ENCODE peak calls at places on chromosomes 13 and 19, in five cellular contexts. T, R, Y, P and A are unnamed samples.

GRCh38 chr19:36054733-36055686 is at the start of gene WDR62:
- DNase-seq in T (peak; percentile 85), R (peak; percentile 4), Y (peak; percentile 100), P (no peak), A (peak; percentile 95)

GRCh38 chr13:97226788-97227627 is 4.9 kb downstream of the MBNL2 start:
- DNase-seq in T (no peak), R (no peak), Y (no peak), P (no peak), A (peak; percentile 62)

GRCh38 chr13:112726018-112726767 is 36.4 kb downstream of the ATP11A start:
- DNase-seq in T (no peak), R (no peak), Y (no peak), P (no peak), A (no peak)

GRCh38 chr19:14168259-14168972 is 32.0 kb upstream of the ASF1B start:
- DNase-seq in T (no peak), R (no peak), Y (no peak), P (no peak), A (no peak)

GRCh38 chr19:1374250-1374577 is 9.5 kb upstream of the NDUFS7 start:
- DNase-seq in T (peak; percentile 73), R (no peak), Y (no peak), P (no peak), A (no peak)

GRCh38 chr13:36549771-36550170 is 117.5 kb downstream of the CCNA1 start:
- DNase-seq in T (no peak), R (no peak), Y (no peak), P (no peak), A (no peak)

GRCh38 chr19:16076154-16076957 is at the start of gene TPM4:
- DNase-seq in T (peak; percentile 88), R (peak; percentile 74), Y (peak; percentile 65), P (peak; percentile 85), A (peak; percentile 84)

GRCh38 chr13:60170414-60170813 is 6.7 kb upstream of the DIAPH3 start:
- DNase-seq in T (no peak), R (no peak), Y (no peak), P (no peak), A (no peak)

GRCh38 chr13:52454459-52454824 is 836 bp upstream of the CKAP2 start:
- DNase-seq in T (no peak), R (peak; percentile 69), Y (no peak), P (no peak), A (no peak)

GRCh38 chr13:106986033-106986484 is 418.1 kb upstream of the ARGLU1 start:
- DNase-seq in T (no peak), R (no peak), Y (no peak), P (peak; percentile 10), A (no peak)

GRCh38 chr19:45168767-45169351 is 8.1 kb upstream of the NKPD1 start:
- DNase-seq in T (peak; percentile 70), R (no peak), Y (no peak), P (no peak), A (peak; percentile 44)

GRCh38 chr19:51339687-51340656 is 2.0 kb downstream of the VSIG10L start:
- DNase-seq in T (peak; percentile 82), R (peak; percentile 53), Y (peak; percentile 92), P (peak; percentile 93), A (peak; percentile 98)

GRCh38 chr19:30757836-30758617 is 385.8 kb downstream of the ZNF536 start:
- DNase-seq in T (no peak), R (no peak), Y (no peak), P (no peak), A (no peak)

GRCh38 chr13:52128714-52129700 is at the start of gene NEK5:
- DNase-seq in T (peak; percentile 49), R (no peak), Y (peak; percentile 70), P (peak; percentile 46), A (peak; percentile 78)

DNA sequence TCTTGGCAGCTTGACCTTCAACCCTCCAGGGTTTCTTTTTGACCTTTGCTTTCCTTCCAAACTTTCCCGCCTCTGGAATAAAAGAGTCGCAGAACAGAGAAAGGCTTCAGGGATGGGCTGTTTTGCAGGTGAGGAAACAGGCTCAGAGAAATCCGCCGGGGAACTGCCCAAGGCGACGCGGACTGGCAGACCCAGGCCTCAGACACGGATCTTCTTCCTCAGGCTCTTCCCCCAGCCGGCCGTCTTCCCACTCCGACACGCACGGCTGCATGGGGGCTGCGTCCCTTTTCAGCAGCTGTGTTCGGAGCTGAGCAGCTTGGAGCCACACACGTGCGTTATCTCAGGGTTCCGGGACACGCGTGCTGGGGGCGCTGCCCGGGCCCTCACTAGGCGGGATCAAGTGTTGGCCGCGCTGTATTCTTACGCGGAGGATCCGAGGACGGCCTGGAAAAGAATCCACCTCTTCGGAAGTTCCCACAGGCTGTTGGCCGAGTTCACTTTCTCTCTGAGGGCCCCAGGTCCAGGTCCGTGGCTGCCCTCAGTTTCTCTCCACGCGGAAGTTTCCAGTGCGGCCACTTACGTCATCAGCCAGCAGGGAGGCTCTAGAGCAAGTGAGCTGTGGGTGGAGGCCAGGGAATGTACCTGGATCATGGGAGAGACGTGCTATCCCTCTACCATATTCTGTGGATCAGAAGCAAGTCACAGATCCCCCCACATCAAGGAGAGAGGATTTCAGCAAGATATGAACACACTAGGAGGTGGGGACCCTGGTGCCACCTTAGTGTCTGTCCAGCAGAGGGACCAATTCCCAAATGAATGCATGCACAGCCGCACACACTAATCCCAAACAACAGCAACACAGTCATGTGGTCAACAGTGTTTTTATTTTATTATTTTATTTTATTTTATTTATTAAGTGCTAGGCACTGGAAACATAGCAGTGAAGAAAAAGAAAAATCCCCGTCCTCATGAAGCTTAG is 100.4 kb downstream of the ING1 start:
- DNase-seq in T (no peak), R (no peak), Y (no peak), P (no peak), A (peak; percentile 19)
- TF ChIP-seq KDM1A in T (no peak), R (no peak), Y (no peak), P (no peak), A (no peak)

GRCh38 chr13:25686831-25687495 is 315.2 kb downstream of the ATP8A2 start:
- DNase-seq in T (no peak), R (no peak), Y (no peak), P (no peak), A (no peak)

GRCh38 chr13:25690582-25690981 is 318.8 kb downstream of the ATP8A2 start:
- DNase-seq in T (no peak), R (no peak), Y (no peak), P (no peak), A (no peak)

GRCh38 chr13:25689539-25689938 is 317.8 kb downstream of the ATP8A2 start:
- DNase-seq in T (no peak), R (no peak), Y (no peak), P (no peak), A (no peak)

GRCh38 chr13:25688524-25688923 is 316.8 kb downstream of the ATP8A2 start:
- DNase-seq in T (no peak), R (no peak), Y (no peak), P (no peak), A (no peak)

GRCh38 chr13:25687622-25688225 is 315.9 kb downstream of the ATP8A2 start:
- DNase-seq in T (no peak), R (no peak), Y (no peak), P (no peak), A (no peak)
- TF ChIP-seq KDM1A in T (no peak), R (no peak), Y (no peak), P (no peak), A (no peak)

DNA sequence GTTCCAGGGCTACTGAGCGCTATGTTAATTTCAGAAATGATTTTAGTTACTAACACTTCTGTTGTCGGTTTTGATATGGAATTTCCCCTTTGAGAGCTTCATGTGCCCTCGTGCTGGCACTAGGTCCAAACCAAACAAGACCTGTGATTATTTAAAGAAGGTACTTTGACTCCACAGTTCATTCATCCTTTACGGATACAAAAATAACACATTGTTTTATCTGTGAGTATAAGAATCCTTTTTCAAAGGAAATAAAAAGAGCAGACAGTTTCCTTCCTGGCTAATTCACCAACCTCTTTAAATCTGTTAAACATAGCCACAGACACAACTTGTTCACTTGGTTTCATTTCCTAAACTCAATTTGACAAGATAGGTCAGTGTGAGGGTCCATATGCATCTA is 141.2 kb downstream of the FLT1 start:
- DNase-seq in T (no peak), R (no peak), Y (no peak), P (no peak), A (no peak)
- TF ChIP-seq KDM1A in T (no peak), R (no peak), Y (no peak), P (no peak), A (no peak)

DNA sequence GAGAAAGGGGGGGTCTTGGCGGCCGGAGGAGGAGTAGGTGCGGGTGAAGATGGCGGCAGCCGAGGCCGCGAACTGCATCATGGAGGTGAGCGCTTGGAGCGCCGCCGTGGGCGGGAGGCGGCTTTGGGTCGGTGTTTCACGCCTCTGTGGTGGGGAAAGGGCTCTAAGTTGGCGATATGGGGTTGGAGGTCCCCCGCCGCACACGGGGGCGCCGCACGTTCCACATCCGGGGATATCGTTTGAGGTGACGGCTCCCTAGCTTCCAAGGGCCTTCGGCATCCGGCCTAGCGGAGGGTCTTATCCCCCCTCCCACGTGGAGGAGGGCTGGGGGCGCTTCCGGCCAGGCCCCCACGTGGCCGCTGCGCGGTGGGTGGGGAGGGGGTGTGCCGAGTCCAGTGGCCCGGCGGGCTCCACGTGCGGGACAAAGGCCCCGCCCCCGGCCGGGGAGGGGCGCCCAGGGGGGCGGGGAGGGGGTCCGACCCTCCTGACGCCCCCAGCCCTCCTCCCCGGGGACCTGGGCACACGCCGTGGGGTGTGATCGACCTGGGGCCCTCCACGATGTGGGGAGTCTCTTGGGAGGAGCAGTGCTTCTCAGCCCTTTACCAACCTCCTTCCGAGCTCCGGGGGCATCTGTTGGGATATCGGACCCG is at the start of gene PRMT1:
- DNase-seq in T (peak; percentile 35), R (no peak), Y (no peak), P (no peak), A (peak; percentile 85)
- TF ChIP-seq KDM1A in T (no peak), R (no peak), Y (no peak), P (no peak), A (no peak)

GRCh38 chr13:21753117-21753729 is 82.3 kb downstream of the FGF9 start:
- DNase-seq in T (no peak), R (no peak), Y (no peak), P (no peak), A (no peak)
- TF ChIP-seq KDM1A in T (no peak), R (no peak), Y (no peak), P (no peak), A (no peak)

DNA sequence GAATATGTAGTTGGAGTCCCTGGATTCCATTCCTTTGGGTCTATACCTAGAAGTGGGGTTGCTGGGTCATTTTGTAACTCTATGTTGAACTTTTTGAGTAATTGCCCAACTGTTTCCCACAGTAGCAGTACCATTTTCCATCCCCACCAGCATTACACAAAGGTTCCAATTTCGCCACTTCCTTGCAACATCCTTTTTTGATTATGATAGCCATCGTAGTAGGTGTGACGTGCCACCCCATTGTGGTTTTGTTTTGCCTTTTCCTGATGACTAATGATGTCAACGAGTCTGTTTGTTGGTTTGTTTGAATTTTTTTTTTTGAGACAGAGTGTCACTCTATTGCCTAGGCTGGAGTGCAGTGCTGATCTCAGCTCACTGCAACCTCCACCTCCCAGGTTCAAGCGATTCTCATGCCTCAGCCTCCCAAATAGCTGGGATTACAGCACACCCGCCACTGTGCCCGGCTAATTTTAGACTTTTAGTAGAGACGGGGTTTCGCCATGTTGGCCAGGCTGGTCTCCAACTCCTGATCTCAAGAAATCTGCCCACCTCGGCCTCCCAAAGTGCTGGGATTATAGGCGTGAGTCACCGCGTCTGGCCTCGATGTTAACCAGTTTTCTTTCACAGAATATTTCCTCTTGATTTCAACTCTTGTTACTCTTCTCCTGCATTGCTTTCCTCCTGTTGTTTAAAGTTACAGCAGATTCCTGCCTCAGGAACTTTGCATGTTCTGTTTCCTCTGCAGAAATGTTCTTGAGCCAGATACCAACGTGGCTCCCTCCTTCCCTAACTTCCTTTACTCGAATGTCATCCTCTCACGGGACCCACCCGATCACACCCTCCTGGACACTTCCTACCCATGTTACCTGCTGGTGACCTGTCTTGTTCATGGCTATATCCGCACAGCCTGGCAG is 3.6 kb upstream of the PEX11G start:
- DNase-seq in T (no peak), R (no peak), Y (no peak), P (no peak), A (no peak)
- TF ChIP-seq KDM1A in T (no peak), R (no peak), Y (no peak), P (no peak), A (no peak)